ENCODE peak calls at places on chromosomes 1 and 21, in eight cellular contexts. V is HuH-7, N is M059J, Y is ACHN, G is left ventricle myocardium superior, H is small intestine, X is SW480, F is GM13977. P is an unnamed sample.

GRCh38 chr1:18575620-18576019 is 55.0 kb upstream of the PAX7 start:
- DNase-seq in V (peak; percentile 22), N (peak; percentile 41), Y (peak; percentile 53), G (peak; percentile 82), H (peak; percentile 29), X (peak; percentile 33), F (peak; percentile 65), P (peak; percentile 80)

GRCh38 chr1:62530516-62531154 is 66.7 kb upstream of the ANGPTL3 start:
- DNase-seq in V (peak; percentile 34), N (no peak), Y (no peak), G (peak; percentile 46), H (peak; percentile 30), X (peak; percentile 4), F (no peak), P (peak; percentile 56)

GRCh38 chr1:211335507-211336157 is 9.0 kb downstream of the TRAF5 start:
- DNase-seq in V (no peak), N (no peak), Y (no peak), G (no peak), H (peak; percentile 56), X (no peak), F (peak; percentile 32), P (no peak)

GRCh38 chr1:22952694-22953391 is 19.8 kb downstream of the LACTBL1 start:
- DNase-seq in V (no peak), N (no peak), Y (no peak), G (no peak), H (no peak), X (no peak), F (no peak), P (peak; percentile 51)

GRCh38 chr1:115428676-115429075 is 90.6 kb upstream of the NGF start:
- DNase-seq in V (no peak), N (peak; percentile 89), Y (no peak), G (no peak), H (no peak), X (peak; percentile 9), F (no peak), P (no peak)

GRCh38 chr1:243409284-243409683 is 153.4 kb downstream of the SDCCAG8 start:
- DNase-seq in V (no peak), N (peak; percentile 9), Y (peak; percentile 42), G (no peak), H (peak; percentile 29), X (no peak), F (no peak), P (no peak)

GRCh38 chr1:11563560-11564069 is 84.7 kb downstream of the DISP3 start:
- DNase-seq in V (no peak), N (peak; percentile 34), Y (no peak), G (no peak), H (no peak), X (no peak), F (no peak), P (no peak)

GRCh38 chr1:45913183-45913924 is 109.9 kb downstream of the MAST2 start:
- DNase-seq in V (no peak), N (peak; percentile 85), Y (no peak), G (peak; percentile 59), H (peak; percentile 75), X (no peak), F (no peak), P (peak; percentile 77)

GRCh38 chr1:245160976-245161375 is 6.2 kb downstream of the KIF26B start:
- DNase-seq in V (no peak), N (no peak), Y (no peak), G (no peak), H (no peak), X (no peak), F (no peak), P (no peak)

GRCh38 chr1:168453056-168453455 is 90.7 kb downstream of the XCL2 start:
- DNase-seq in V (no peak), N (no peak), Y (no peak), G (no peak), H (no peak), X (no peak), F (no peak), P (no peak)

GRCh38 chr1:172482044-172482443 is 38.2 kb upstream of the PIGC start:
- DNase-seq in V (no peak), N (no peak), Y (no peak), G (no peak), H (no peak), X (no peak), F (no peak), P (no peak)

GRCh38 chr1:22773981-22774471 is 63.4 kb downstream of the EPHB2 start:
- DNase-seq in V (no peak), N (peak; percentile 15), Y (no peak), G (peak; percentile 67), H (no peak), X (no peak), F (no peak), P (peak; percentile 90)

GRCh38 chr1:192797143-192797542 is 11.7 kb upstream of the RGS2 start:
- DNase-seq in V (no peak), N (no peak), Y (no peak), G (peak; percentile 33), H (no peak), X (no peak), F (no peak), P (no peak)

GRCh38 chr1:95396557-95396956 is 162.5 kb downstream of the RWDD3 start:
- DNase-seq in V (no peak), N (no peak), Y (no peak), G (no peak), H (no peak), X (no peak), F (no peak), P (no peak)

GRCh38 chr1:231602675-231602984 is 24.0 kb upstream of the DISC1 start:
- DNase-seq in V (no peak), N (no peak), Y (no peak), G (no peak), H (no peak), X (no peak), F (no peak), P (no peak)

GRCh38 chr1:59530119-59530518 is 233.2 kb downstream of the FGGY start:
- DNase-seq in V (no peak), N (no peak), Y (no peak), G (no peak), H (no peak), X (no peak), F (no peak), P (no peak)

GRCh38 chr1:151989131-151989868 is 4.4 kb downstream of the S100A10 start:
- DNase-seq in V (no peak), N (peak; percentile 91), Y (peak; percentile 89), G (peak; percentile 75), H (peak; percentile 86), X (peak; percentile 71), F (no peak), P (peak; percentile 85)

GRCh38 chr1:247551716-247552115 is 2.8 kb downstream of the GCSAML start:
- DNase-seq in V (no peak), N (peak; percentile 63), Y (no peak), G (no peak), H (no peak), X (no peak), F (no peak), P (no peak)

GRCh38 chr1:212291505-212292134 is 6.4 kb downstream of the PPP2R5A start:
- DNase-seq in V (peak; percentile 78), N (peak; percentile 68), Y (peak; percentile 81), G (no peak), H (peak; percentile 78), X (peak; percentile 84), F (peak; percentile 58), P (no peak)

GRCh38 chr1:97797403-97798183 is 123.2 kb downstream of the DPYD start:
- DNase-seq in V (no peak), N (peak; percentile 5), Y (no peak), G (peak; percentile 52), H (peak; percentile 8), X (no peak), F (no peak), P (peak; percentile 49)

GRCh38 chr1:219177940-219178339 is 4.3 kb downstream of the LYPLAL1 start:
- DNase-seq in V (no peak), N (no peak), Y (no peak), G (no peak), H (no peak), X (no peak), F (no peak), P (no peak)

GRCh38 chr1:220217383-220217988 is 54.8 kb downstream of the RAB3GAP2 start:
- DNase-seq in V (peak; percentile 47), N (peak; percentile 2), Y (peak; percentile 37), G (no peak), H (peak; percentile 49), X (peak; percentile 23), F (no peak), P (no peak)

GRCh38 chr1:11729498-11730428 is 6.2 kb upstream of the AGTRAP start:
- DNase-seq in V (no peak), N (no peak), Y (peak; percentile 63), G (no peak), H (no peak), X (no peak), F (no peak), P (no peak)

GRCh38 chr1:42944207-42944928 is 14.3 kb downstream of the SLC2A1 start:
- DNase-seq in V (no peak), N (peak; percentile 82), Y (no peak), G (peak; percentile 86), H (no peak), X (no peak), F (no peak), P (peak; percentile 84)

GRCh38 chr21:36542312-36543101 is 62.6 kb upstream of the CLDN14 start:
- DNase-seq in V (no peak), N (peak; percentile 10), Y (no peak), G (no peak), H (no peak), X (no peak), F (peak; percentile 78), P (no peak)

GRCh38 chr1:60573726-60574409 is 500.3 kb upstream of the C1orf87 start:
- DNase-seq in V (peak; percentile 3), N (peak; percentile 19), Y (peak; percentile 27), G (no peak), H (no peak), X (peak; percentile 84), F (no peak), P (no peak)

GRCh38 chr1:182495693-182496092 is 45.7 kb downstream of the RGSL1 start:
- DNase-seq in V (no peak), N (no peak), Y (no peak), G (no peak), H (peak; percentile 2), X (no peak), F (no peak), P (no peak)

GRCh38 chr1:55876276-55877060 is 661.3 kb upstream of the USP24 start:
- DNase-seq in V (no peak), N (peak; percentile 18), Y (no peak), G (peak; percentile 55), H (no peak), X (no peak), F (no peak), P (peak; percentile 50)

GRCh38 chr1:223712856-223713494 is 636 bp downstream of the CAPN2 start:
- DNase-seq in V (no peak), N (peak; percentile 54), Y (no peak), G (peak; percentile 66), H (peak; percentile 49), X (peak; percentile 36), F (no peak), P (peak; percentile 55)

GRCh38 chr1:113391643-113392271 is 1.4 kb downstream of the MAGI3 start:
- DNase-seq in V (no peak), N (peak; percentile 38), Y (peak; percentile 30), G (no peak), H (peak; percentile 72), X (peak; percentile 58), F (peak; percentile 9), P (no peak)

GRCh38 chr1:172845371-172845770 is 186.5 kb downstream of the FASLG start:
- DNase-seq in V (no peak), N (no peak), Y (no peak), G (no peak), H (no peak), X (peak; percentile 18), F (peak; percentile 20), P (no peak)

GRCh38 chr1:178531897-178532296 is 19.0 kb downstream of the TEX35 start:
- DNase-seq in V (no peak), N (peak; percentile 7), Y (no peak), G (no peak), H (no peak), X (no peak), F (no peak), P (no peak)

GRCh38 chr1:231796141-231796540 is 169.6 kb downstream of the DISC1 start:
- DNase-seq in V (no peak), N (no peak), Y (no peak), G (no peak), H (no peak), X (no peak), F (no peak), P (no peak)

GRCh38 chr21:45923146-45923545 is 58.4 kb upstream of the COL6A1 start:
- DNase-seq in V (peak; percentile 82), N (peak; percentile 59), Y (peak; percentile 22), G (peak; percentile 83), H (peak; percentile 5), X (no peak), F (no peak), P (peak; percentile 89)

P was measured in right cardiac atrium.